ENCODE peak calls at places on chromosomes 6 and 20, in ten cellular contexts. I is DND-41, O is left lung, V is neural crest cell, W is endothelial cell, H is NB4, F is RWPE1, L is AG09319, E is GM23338, U is tibial nerve. N is an unnamed sample.
A peak's percentile ranks its signal among the peaks of the same experiment; 100 is the strongest.

GRCh38 chr20:20491784-20492145 is 123.9 kb downstream of the INSM1 start:
- DNase-seq in V (no peak), L (no peak), H (no peak), U (no peak), O (no peak), F (no peak), W (no peak), E (no peak), I (no peak), N (no peak)

GRCh38 chr20:62542862-62543261 is 67.1 kb upstream of the GATA5 start:
- DNase-seq in W (no peak), U (no peak), V (no peak), L (no peak), E (no peak), F (no peak), O (no peak), I (no peak), H (no peak), N (no peak)

GRCh38 chr6:30260036-30260504 is 46.9 kb upstream of the TRIM26 start:
- DNase-seq in V (no peak), F (no peak), L (no peak), U (no peak), E (peak; percentile 56), W (no peak), O (no peak), H (peak; percentile 8), I (no peak), N (peak; percentile 53)

GRCh38 chr6:18388252-18388651 is 1.1 kb downstream of the RNF144B start:
- DNase-seq in V (no peak), F (peak; percentile 15), H (no peak), O (no peak), W (no peak), E (no peak), U (no peak), L (no peak), I (no peak), N (no peak)

GRCh38 chr20:57810511-57811372 is 100.9 kb upstream of the PMEPA1 start:
- DNase-seq in I (no peak), O (peak; percentile 44), V (no peak), H (no peak), U (no peak), F (peak; percentile 83), L (no peak), W (no peak), E (peak; percentile 11), N (no peak)

GRCh38 chr6:26045046-26045938 is 41.9 kb upstream of the HFE start:
- DNase-seq in V (no peak), E (no peak), F (peak; percentile 93), W (peak; percentile 65), L (peak; percentile 81), O (peak; percentile 79), H (peak; percentile 98), U (peak; percentile 64), I (peak; percentile 89), N (peak; percentile 87)

GRCh38 chr6:137256350-137257128 is 37.4 kb upstream of the IFNGR1 start:
- DNase-seq in V (no peak), H (no peak), L (no peak), I (no peak), W (no peak), O (no peak), U (no peak), E (no peak), F (no peak), N (no peak)

GRCh38 chr6:63394656-63395308 is 75.0 kb upstream of the LGSN start:
- DNase-seq in E (no peak), L (no peak), W (no peak), I (no peak), O (no peak), V (no peak), U (no peak), F (no peak), H (no peak), N (no peak)

GRCh38 chr6:36244641-36245280 is 25.1 kb upstream of the PNPLA1 start:
- DNase-seq in W (peak; percentile 30), I (no peak), H (no peak), O (no peak), F (no peak), L (no peak), E (peak; percentile 83), U (no peak), V (no peak), N (no peak)

GRCh38 chr6:159969204-159969912 is 476 bp downstream of the IGF2R start:
- DNase-seq in V (peak; percentile 44), I (no peak), O (no peak), F (no peak), L (no peak), U (no peak), H (peak; percentile 70), E (peak; percentile 65), W (peak; percentile 65), N (peak; percentile 62)

GRCh38 chr6:56279346-56280080 is 32.1 kb upstream of the COL21A1 start:
- DNase-seq in O (no peak), H (no peak), E (no peak), W (no peak), U (no peak), F (no peak), V (no peak), L (no peak), I (no peak), N (no peak)

GRCh38 chr6:140566706-140567330 is 1192.4 kb upstream of the CITED2 start:
- DNase-seq in O (no peak), H (no peak), V (no peak), F (peak; percentile 36), U (no peak), L (peak; percentile 19), I (no peak), W (no peak), E (no peak), N (no peak)

GRCh38 chr6:1894954-1895353 is 285.2 kb downstream of the FOXC1 start:
- DNase-seq in H (no peak), F (peak; percentile 63), U (no peak), O (no peak), V (no peak), I (no peak), L (no peak), E (no peak), W (no peak), N (no peak)

GRCh38 chr6:141139461-141139860 is 993.3 kb upstream of the GJE1 start:
- DNase-seq in V (no peak), L (no peak), H (no peak), W (no peak), U (no peak), O (no peak), F (no peak), E (no peak), I (no peak), N (no peak)

GRCh38 chr20:61803903-61804804 is 261.5 kb downstream of the TAF4 start:
- DNase-seq in V (no peak), E (no peak), L (no peak), O (no peak), H (no peak), I (no peak), U (no peak), W (no peak), F (no peak), N (peak; percentile 56)

GRCh38 chr20:63099426-63100267 is 92.9 kb upstream of the BHLHE23 start:
- DNase-seq in L (no peak), H (no peak), O (peak; percentile 29), V (no peak), F (no peak), E (no peak), W (no peak), U (no peak), I (no peak), N (no peak)

GRCh38 chr6:134537146-134537555 is 219.2 kb upstream of the SGK1 start:
- DNase-seq in V (no peak), I (no peak), O (no peak), W (no peak), H (no peak), U (no peak), F (peak; percentile 94), E (no peak), L (peak; percentile 44), N (no peak)

GRCh38 chr6:43953794-43954310 is 173.4 kb downstream of the MRPL14 start:
- DNase-seq in V (no peak), E (peak; percentile 73), L (no peak), H (peak; percentile 51), F (no peak), O (no peak), U (no peak), I (peak; percentile 12), W (peak; percentile 33), N (no peak)
- TF ChIP-seq CTCF in V (peak; percentile 38), E (peak; percentile 50), L (peak; percentile 44), H (peak; percentile 29), F (no peak), O (no peak), U (no peak), I (peak; percentile 35), W (no peak), N (no peak)

GRCh38 chr6:125519367-125519766 is 217.6 kb upstream of the HDDC2 start:
- DNase-seq in L (no peak), I (no peak), V (no peak), U (no peak), O (no peak), W (no peak), F (no peak), E (no peak), H (no peak), N (no peak)
- TF ChIP-seq CTCF in L (no peak), I (no peak), V (no peak), U (no peak), O (no peak), W (no peak), F (no peak), E (no peak), H (no peak), N (no peak)

GRCh38 chr6:126633362-126633761 is 293.4 kb downstream of the CENPW start:
- DNase-seq in F (no peak), V (no peak), E (no peak), I (no peak), H (no peak), W (no peak), L (no peak), U (no peak), O (no peak), N (no peak)

GRCh38 chr6:126625019-126625418 is 285.1 kb downstream of the CENPW start:
- DNase-seq in I (no peak), L (no peak), O (no peak), H (peak; percentile 15), V (peak; percentile 24), E (peak; percentile 51), F (peak; percentile 3), U (no peak), W (peak; percentile 50), N (no peak)

GRCh38 chr6:126631343-126631742 is 291.4 kb downstream of the CENPW start:
- DNase-seq in H (no peak), E (no peak), W (no peak), V (no peak), I (no peak), O (no peak), L (no peak), F (no peak), U (no peak), N (no peak)

GRCh38 chr6:126632271-126632670 is 292.4 kb downstream of the CENPW start:
- DNase-seq in L (no peak), O (no peak), E (no peak), V (no peak), F (no peak), W (no peak), U (no peak), H (no peak), I (no peak), N (no peak)

GRCh38 chr6:126628125-126628524 is 288.2 kb downstream of the CENPW start:
- DNase-seq in O (no peak), I (no peak), F (no peak), V (no peak), E (peak; percentile 48), U (no peak), W (no peak), L (no peak), H (peak; percentile 14), N (no peak)
- TF ChIP-seq CTCF in O (no peak), I (no peak), F (no peak), V (peak; percentile 16), E (peak; percentile 45), U (no peak), W (peak; percentile 39), L (no peak), H (peak; percentile 15), N (no peak)

GRCh38 chr20:22525821-22526220 is 58.6 kb downstream of the FOXA2 start:
- DNase-seq in F (no peak), I (no peak), L (no peak), E (no peak), U (no peak), O (no peak), W (no peak), H (no peak), V (no peak), N (no peak)
- TF ChIP-seq CTCF in F (no peak), I (no peak), L (no peak), E (no peak), U (no peak), O (no peak), W (no peak), H (no peak), V (no peak), N (no peak)

N was measured in GM13976.